ENCODE peak calls at places on chromosome 4, in six cellular contexts. D is fibroblast of the aortic adventitia, C is pancreas, K is lower leg skin, O is HCT116, W is Ammon's horn. A is an unnamed sample.

GRCh38 chr4:8721621-8722020 is 129.1 kb downstream of the CPZ start:
- DNase-seq in D (no peak), C (no peak), K (peak; percentile 78), O (no peak), W (no peak), A (peak; percentile 38)

GRCh38 chr4:38275331-38275821 is 315.2 kb downstream of the PTTG2 start:
- DNase-seq in D (no peak), C (no peak), K (no peak), O (peak; percentile 37), W (no peak), A (no peak)

GRCh38 chr4:156169011-156169410 is 215.3 kb upstream of the CTSO start:
- DNase-seq in D (peak; percentile 94), C (peak; percentile 18), K (no peak), O (peak; percentile 19), W (peak; percentile 65), A (no peak)

GRCh38 chr4:87122252-87122651 is 98.2 kb downstream of the KLHL8 start:
- DNase-seq in D (peak; percentile 11), C (no peak), K (no peak), O (no peak), W (no peak), A (no peak)

GRCh38 chr4:128357286-128357685 is 69.7 kb upstream of the PGRMC2 start:
- DNase-seq in D (peak; percentile 74), C (no peak), K (no peak), O (no peak), W (no peak), A (no peak)

GRCh38 chr4:80233390-80233789 is 33.1 kb upstream of the FGF5 start:
- DNase-seq in D (no peak), C (no peak), K (no peak), O (no peak), W (no peak), A (no peak)

GRCh38 chr4:170868191-170868590 is 778.4 kb upstream of the AADAT start:
- DNase-seq in D (no peak), C (no peak), K (no peak), O (no peak), W (no peak), A (no peak)

GRCh38 chr4:87321888-87322287 is 794 bp downstream of the HSD17B13 start:
- DNase-seq in D (no peak), C (no peak), K (no peak), O (no peak), W (no peak), A (no peak)

GRCh38 chr4:23930750-23931488 is 41.1 kb upstream of the PPARGC1A start:
- DNase-seq in D (no peak), C (peak; percentile 41), K (peak; percentile 95), O (no peak), W (peak; percentile 64), A (peak; percentile 89)

GRCh38 chr4:37803348-37803973 is 23.0 kb upstream of the PGM2 start:
- DNase-seq in D (peak; percentile 80), C (no peak), K (no peak), O (no peak), W (peak; percentile 76), A (no peak)

GRCh38 chr4:2796261-2797187 is 3.6 kb downstream of the SH3BP2 start:
- DNase-seq in D (peak; percentile 69), C (peak; percentile 93), K (peak; percentile 90), O (no peak), W (peak; percentile 6), A (peak; percentile 78)

GRCh38 chr4:30511751-30512150 is 208.4 kb upstream of the PCDH7 start:
- DNase-seq in D (no peak), C (no peak), K (no peak), O (no peak), W (no peak), A (no peak)

GRCh38 chr4:172750910-172751309 is 417.7 kb upstream of the GALNT7 start:
- DNase-seq in D (no peak), C (no peak), K (no peak), O (no peak), W (no peak), A (no peak)

GRCh38 chr4:147550626-147551250 is 66.5 kb upstream of the TMEM184C start:
- DNase-seq in D (peak; percentile 61), C (no peak), K (no peak), O (no peak), W (no peak), A (no peak)

GRCh38 chr4:41329361-41329760 is 72.6 kb downstream of the UCHL1 start:
- DNase-seq in D (no peak), C (no peak), K (no peak), O (no peak), W (no peak), A (no peak)

GRCh38 chr4:167380964-167381363 is 146.7 kb upstream of the SPOCK3 start:
- DNase-seq in D (no peak), C (no peak), K (no peak), O (no peak), W (no peak), A (no peak)

GRCh38 chr4:141599853-141600252 is 36.5 kb upstream of the IL15 start:
- DNase-seq in D (no peak), C (no peak), K (no peak), O (no peak), W (no peak), A (no peak)

GRCh38 chr4:119597377-119597776 is 31.2 kb downstream of the PDE5A start:
- DNase-seq in D (no peak), C (no peak), K (no peak), O (no peak), W (no peak), A (no peak)

GRCh38 chr4:131370846-131371245 is 1778.2 kb upstream of the PCDH10 start:
- DNase-seq in D (no peak), C (no peak), K (no peak), O (no peak), W (no peak), A (no peak)

GRCh38 chr4:7663075-7663541 is 228.4 kb upstream of the PSAPL1 start:
- DNase-seq in D (no peak), C (no peak), K (no peak), O (no peak), W (no peak), A (no peak)